ENCODE peak calls at places on chromosomes 16 and 17, in six cellular contexts. One of them, this sample, is unnamed.

GRCh38 chr16:11314309-11314894 is 30.9 kb upstream of the RMI2 start:
- DNase-seq in colonic mucosa: no peak
- DNase-seq in AG10803: no peak
- DNase-seq in dorsolateral prefrontal cortex: no peak
- DNase-seq in WTC11: no peak
- DNase-seq in Calu3: no peak
- DNase-seq in this sample: no peak

GRCh38 chr17:64418506-64419339 is 28.1 kb upstream of the PECAM1 start:
- DNase-seq in colonic mucosa: no peak
- DNase-seq in AG10803: peak
- DNase-seq in dorsolateral prefrontal cortex: no peak
- DNase-seq in WTC11: no peak
- DNase-seq in Calu3: peak
- DNase-seq in this sample: no peak

GRCh38 chr17:31122746-31123145 is 28.0 kb downstream of the NF1 start:
- DNase-seq in colonic mucosa: no peak
- DNase-seq in AG10803: no peak
- DNase-seq in dorsolateral prefrontal cortex: no peak
- DNase-seq in WTC11: no peak
- DNase-seq in Calu3: no peak
- DNase-seq in this sample: no peak

GRCh38 chr17:50955667-50956120 is 89.5 kb upstream of the TOB1 start:
- DNase-seq in colonic mucosa: no peak
- DNase-seq in AG10803: no peak
- DNase-seq in dorsolateral prefrontal cortex: no peak
- DNase-seq in WTC11: no peak
- DNase-seq in Calu3: no peak
- DNase-seq in this sample: no peak

GRCh38 chr17:32243712-32244111 is 21.9 kb upstream of the RHBDL3 start:
- DNase-seq in colonic mucosa: no peak
- DNase-seq in AG10803: no peak
- DNase-seq in dorsolateral prefrontal cortex: no peak
- DNase-seq in WTC11: no peak
- DNase-seq in Calu3: no peak
- DNase-seq in this sample: no peak

GRCh38 chr17:7884581-7885356 is 3.8 kb upstream of the CHD3 start:
- DNase-seq in colonic mucosa: no peak
- DNase-seq in AG10803: no peak
- DNase-seq in dorsolateral prefrontal cortex: no peak
- DNase-seq in WTC11: no peak
- DNase-seq in Calu3: peak
- DNase-seq in this sample: no peak

GRCh38 chr17:69918164-69918563 is 156.9 kb upstream of the KCNJ16 start:
- DNase-seq in colonic mucosa: no peak
- DNase-seq in AG10803: no peak
- DNase-seq in dorsolateral prefrontal cortex: no peak
- DNase-seq in WTC11: no peak
- DNase-seq in Calu3: no peak
- DNase-seq in this sample: no peak

GRCh38 chr16:3171855-3172593 is 16.0 kb upstream of the OR1F1 start:
- DNase-seq in colonic mucosa: no peak
- DNase-seq in AG10803: peak
- DNase-seq in dorsolateral prefrontal cortex: no peak
- DNase-seq in WTC11: peak
- DNase-seq in Calu3: peak
- DNase-seq in this sample: no peak

GRCh38 chr16:55035956-55036355 is 105.3 kb downstream of the IRX5 start:
- DNase-seq in colonic mucosa: no peak
- DNase-seq in AG10803: peak
- DNase-seq in dorsolateral prefrontal cortex: no peak
- DNase-seq in WTC11: no peak
- DNase-seq in Calu3: no peak
- DNase-seq in this sample: no peak

GRCh38 chr17:67460097-67460496 is 83.0 kb downstream of the PITPNC1 start:
- DNase-seq in colonic mucosa: no peak
- DNase-seq in AG10803: no peak
- DNase-seq in dorsolateral prefrontal cortex: no peak
- DNase-seq in WTC11: no peak
- DNase-seq in Calu3: no peak
- DNase-seq in this sample: no peak

GRCh38 chr17:59837362-59838195 is 55.2 kb downstream of the TUBD1 start:
- DNase-seq in colonic mucosa: peak
- DNase-seq in AG10803: peak
- DNase-seq in dorsolateral prefrontal cortex: no peak
- DNase-seq in WTC11: peak
- DNase-seq in Calu3: peak
- DNase-seq in this sample: no peak

GRCh38 chr16:80317132-80318098 is 223.4 kb upstream of the DYNLRB2 start:
- DNase-seq in colonic mucosa: no peak
- DNase-seq in AG10803: no peak
- DNase-seq in dorsolateral prefrontal cortex: no peak
- DNase-seq in WTC11: peak
- DNase-seq in Calu3: no peak
- DNase-seq in this sample: no peak
- TF ChIP-seq CTCF in colonic mucosa: no peak
- TF ChIP-seq CTCF in AG10803: peak
- TF ChIP-seq CTCF in dorsolateral prefrontal cortex: no peak
- TF ChIP-seq CTCF in WTC11: no peak
- TF ChIP-seq CTCF in Calu3: no peak
- TF ChIP-seq CTCF in this sample: no peak

GRCh38 chr17:34110315-34110714 is 144.8 kb upstream of the CCL2 start:
- DNase-seq in colonic mucosa: no peak
- DNase-seq in AG10803: no peak
- DNase-seq in dorsolateral prefrontal cortex: no peak
- DNase-seq in WTC11: no peak
- DNase-seq in Calu3: no peak
- DNase-seq in this sample: no peak
- TF ChIP-seq CTCF in colonic mucosa: no peak
- TF ChIP-seq CTCF in AG10803: no peak
- TF ChIP-seq CTCF in dorsolateral prefrontal cortex: no peak
- TF ChIP-seq CTCF in WTC11: no peak
- TF ChIP-seq CTCF in Calu3: no peak
- TF ChIP-seq CTCF in this sample: no peak

GRCh38 chr17:42026821-42027539 is 7.1 kb downstream of the NKIRAS2 start:
- DNase-seq in colonic mucosa: no peak
- DNase-seq in AG10803: no peak
- DNase-seq in dorsolateral prefrontal cortex: no peak
- DNase-seq in WTC11: no peak
- DNase-seq in Calu3: no peak
- DNase-seq in this sample: no peak

GRCh38 chr17:42028791-42029127 is 8.9 kb downstream of the NKIRAS2 start:
- DNase-seq in colonic mucosa: no peak
- DNase-seq in AG10803: no peak
- DNase-seq in dorsolateral prefrontal cortex: no peak
- DNase-seq in WTC11: no peak
- DNase-seq in Calu3: no peak
- DNase-seq in this sample: no peak

GRCh38 chr17:42027540-42027889 is 7.6 kb downstream of the NKIRAS2 start:
- DNase-seq in colonic mucosa: no peak
- DNase-seq in AG10803: no peak
- DNase-seq in dorsolateral prefrontal cortex: no peak
- DNase-seq in WTC11: no peak
- DNase-seq in Calu3: no peak
- DNase-seq in this sample: no peak

GRCh38 chr17:42025191-42025579 is 5.3 kb downstream of the NKIRAS2 start:
- DNase-seq in colonic mucosa: no peak
- DNase-seq in AG10803: no peak
- DNase-seq in dorsolateral prefrontal cortex: no peak
- DNase-seq in WTC11: no peak
- DNase-seq in Calu3: no peak
- DNase-seq in this sample: no peak

GRCh38 chr17:42027961-42028790 is 8.3 kb downstream of the NKIRAS2 start:
- DNase-seq in colonic mucosa: no peak
- DNase-seq in AG10803: no peak
- DNase-seq in dorsolateral prefrontal cortex: no peak
- DNase-seq in WTC11: peak
- DNase-seq in Calu3: peak
- DNase-seq in this sample: no peak
- TF ChIP-seq CTCF in colonic mucosa: no peak
- TF ChIP-seq CTCF in AG10803: peak
- TF ChIP-seq CTCF in dorsolateral prefrontal cortex: no peak
- TF ChIP-seq CTCF in WTC11: no peak
- TF ChIP-seq CTCF in Calu3: peak
- TF ChIP-seq CTCF in this sample: no peak

GRCh38 chr16:49760815-49761214 is 95.1 kb downstream of the ZNF423 start:
- DNase-seq in colonic mucosa: no peak
- DNase-seq in AG10803: no peak
- DNase-seq in dorsolateral prefrontal cortex: no peak
- DNase-seq in WTC11: no peak
- DNase-seq in Calu3: no peak
- DNase-seq in this sample: no peak

GRCh38 chr16:49763826-49764225 is 92.1 kb downstream of the ZNF423 start:
- DNase-seq in colonic mucosa: no peak
- DNase-seq in AG10803: no peak
- DNase-seq in dorsolateral prefrontal cortex: no peak
- DNase-seq in WTC11: no peak
- DNase-seq in Calu3: no peak
- DNase-seq in this sample: no peak

GRCh38 chr16:49767414-49767813 is 88.5 kb downstream of the ZNF423 start:
- DNase-seq in colonic mucosa: no peak
- DNase-seq in AG10803: no peak
- DNase-seq in dorsolateral prefrontal cortex: no peak
- DNase-seq in WTC11: no peak
- DNase-seq in Calu3: no peak
- DNase-seq in this sample: no peak

GRCh38 chr16:49767998-49768397 is 87.9 kb downstream of the ZNF423 start:
- DNase-seq in colonic mucosa: no peak
- DNase-seq in AG10803: no peak
- DNase-seq in dorsolateral prefrontal cortex: no peak
- DNase-seq in WTC11: no peak
- DNase-seq in Calu3: no peak
- DNase-seq in this sample: no peak

GRCh38 chr16:49766280-49766679 is 89.6 kb downstream of the ZNF423 start:
- DNase-seq in colonic mucosa: no peak
- DNase-seq in AG10803: no peak
- DNase-seq in dorsolateral prefrontal cortex: no peak
- DNase-seq in WTC11: no peak
- DNase-seq in Calu3: no peak
- DNase-seq in this sample: no peak
- TF ChIP-seq CTCF in colonic mucosa: no peak
- TF ChIP-seq CTCF in AG10803: no peak
- TF ChIP-seq CTCF in dorsolateral prefrontal cortex: no peak
- TF ChIP-seq CTCF in WTC11: no peak
- TF ChIP-seq CTCF in Calu3: no peak
- TF ChIP-seq CTCF in this sample: no peak

DNA sequence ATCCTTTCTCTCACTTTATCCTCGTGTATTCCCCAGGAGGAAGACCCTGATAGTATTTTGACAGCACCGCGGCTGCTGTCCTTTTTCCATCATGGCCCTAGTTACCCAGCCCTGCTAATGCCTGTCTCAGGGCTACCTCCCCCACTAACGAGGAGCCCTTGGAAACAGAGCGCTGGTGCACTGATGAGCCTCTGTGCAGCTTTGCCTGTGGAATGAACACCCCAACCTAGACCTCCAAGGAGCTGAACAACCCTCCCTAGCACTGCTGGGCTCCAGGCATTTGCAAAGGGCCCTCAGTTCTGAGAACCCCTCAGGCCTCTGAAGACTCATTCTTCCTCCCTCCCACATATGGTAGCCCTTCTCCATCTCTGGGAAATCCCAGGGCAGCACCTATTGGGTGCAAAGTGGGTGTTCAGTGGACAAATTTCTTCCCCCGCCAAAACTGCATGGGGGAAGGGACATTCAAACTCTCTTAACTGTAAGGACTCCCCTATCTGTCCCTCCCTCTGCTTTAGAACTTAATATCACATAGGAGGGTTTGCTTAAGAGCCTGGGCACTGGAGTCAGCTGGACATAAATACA is 23.4 kb upstream of the CCL1 start:
- DNase-seq in colonic mucosa: no peak
- DNase-seq in AG10803: no peak
- DNase-seq in dorsolateral prefrontal cortex: no peak
- DNase-seq in WTC11: no peak
- DNase-seq in Calu3: no peak
- DNase-seq in this sample: no peak
- TF ChIP-seq CTCF in colonic mucosa: no peak
- TF ChIP-seq CTCF in AG10803: no peak
- TF ChIP-seq CTCF in dorsolateral prefrontal cortex: no peak
- TF ChIP-seq CTCF in WTC11: no peak
- TF ChIP-seq CTCF in Calu3: no peak
- TF ChIP-seq CTCF in this sample: no peak

GRCh38 chr16:51665599-51665998 is 514.5 kb upstream of the SALL1 start:
- DNase-seq in colonic mucosa: no peak
- DNase-seq in AG10803: no peak
- DNase-seq in dorsolateral prefrontal cortex: no peak
- DNase-seq in WTC11: no peak
- DNase-seq in Calu3: no peak
- DNase-seq in this sample: no peak
- TF ChIP-seq CTCF in colonic mucosa: no peak
- TF ChIP-seq CTCF in AG10803: no peak
- TF ChIP-seq CTCF in dorsolateral prefrontal cortex: no peak
- TF ChIP-seq CTCF in WTC11: no peak
- TF ChIP-seq CTCF in Calu3: no peak
- TF ChIP-seq CTCF in this sample: no peak